ENCODE peak calls at places on chromosome 20, in six cellular contexts. N, X, O, T, J and Y are unnamed samples.

GRCh38 chr20:513429-513828 is 30.2 kb downstream of the CSNK2A1 start:
- DNase-seq in N (no peak), X (no peak), O (no peak), J (no peak), T (no peak), Y (no peak)

GRCh38 chr20:62367136-62367482 is at the start of gene LAMA5:
- DNase-seq in O (no peak), N (no peak), X (no peak), T (no peak), J (peak; percentile 86), Y (peak; percentile 31)

GRCh38 chr20:35007891-35008290 is 52.2 kb downstream of the MYH7B start:
- DNase-seq in J (no peak), T (no peak), X (no peak), N (no peak), O (no peak), Y (no peak)

GRCh38 chr20:34558320-34559202 is at the start of gene MAP1LC3A:
- DNase-seq in X (no peak), J (peak; percentile 93), T (peak; percentile 90), O (peak; percentile 94), N (peak; percentile 86), Y (peak; percentile 98)

GRCh38 chr20:63053430-63054102 is 46.8 kb upstream of the BHLHE23 start:
- DNase-seq in N (no peak), O (no peak), J (no peak), X (no peak), T (no peak), Y (no peak)

GRCh38 chr20:5161536-5162164 is 34.8 kb downstream of the CDS2 start:
- DNase-seq in J (no peak), X (no peak), N (no peak), T (no peak), O (no peak), Y (no peak)

GRCh38 chr20:10558635-10559187 is 115.1 kb downstream of the JAG1 start:
- DNase-seq in J (no peak), T (no peak), X (peak; percentile 73), N (no peak), O (peak; percentile 67), Y (no peak)

GRCh38 chr20:7161690-7162089 is 394.2 kb downstream of the BMP2 start:
- DNase-seq in T (no peak), O (no peak), J (no peak), X (peak; percentile 1), N (no peak), Y (no peak)

GRCh38 chr20:38195041-38195504 is 30.0 kb upstream of the TGM2 start:
- DNase-seq in N (no peak), T (no peak), O (no peak), X (no peak), J (no peak), Y (no peak)

GRCh38 chr20:63594043-63594561 is 20.1 kb upstream of the HELZ2 start:
- DNase-seq in T (peak; percentile 27), O (no peak), J (no peak), N (no peak), X (no peak), Y (no peak)

GRCh38 chr20:10077886-10078285 is 43.1 kb downstream of the ANKEF1 start:
- DNase-seq in T (no peak), X (no peak), O (no peak), J (no peak), N (no peak), Y (no peak)

GRCh38 chr20:62706344-62706743 is 2.3 kb upstream of the NTSR1 start:
- DNase-seq in X (no peak), T (no peak), N (no peak), J (no peak), O (no peak), Y (no peak)

GRCh38 chr20:44850272-44850671 is 35.2 kb upstream of the YWHAB start:
- DNase-seq in T (no peak), O (no peak), X (no peak), N (no peak), J (no peak), Y (no peak)

GRCh38 chr20:47063808-47064207 is 169.2 kb downstream of the EYA2 start:
- DNase-seq in X (no peak), J (no peak), T (no peak), N (no peak), O (no peak), Y (no peak)

GRCh38 chr20:45448250-45448649 is 21.3 kb upstream of the WFDC2 start:
- DNase-seq in J (no peak), O (no peak), N (no peak), X (no peak), T (no peak), Y (no peak)

GRCh38 chr20:43046946-43047345 is 142.8 kb downstream of the PTPRT start:
- DNase-seq in T (no peak), X (no peak), O (no peak), N (no peak), J (no peak), Y (no peak)

GRCh38 chr20:48463916-48464315 is 363.9 kb downstream of the PREX1 start:
- DNase-seq in J (no peak), N (no peak), T (no peak), X (no peak), O (no peak), Y (no peak)

GRCh38 chr20:32037929-32038328 is 14.1 kb upstream of the HCK start:
- DNase-seq in N (no peak), O (no peak), J (no peak), T (no peak), X (no peak), Y (no peak)

GRCh38 chr20:42204261-42204660 is 586.1 kb upstream of the CHD6 start:
- DNase-seq in X (peak; percentile 18), N (no peak), T (no peak), O (no peak), J (no peak), Y (peak; percentile 4)

GRCh38 chr20:50967621-50968020 is 9.0 kb downstream of the MOCS3 start:
- DNase-seq in N (no peak), T (no peak), O (no peak), X (no peak), J (peak; percentile 76), Y (no peak)

GRCh38 chr20:54064939-54065338 is 5.5 kb downstream of the BCAS1 start:
- DNase-seq in O (no peak), J (no peak), X (no peak), N (no peak), T (no peak), Y (no peak)

GRCh38 chr20:50436052-50436656 is 74.0 kb upstream of the PTPN1 start:
- DNase-seq in N (no peak), O (no peak), J (no peak), T (no peak), X (no peak), Y (no peak)

GRCh38 chr20:4082406-4083102 is 67.2 kb upstream of the RNF24 start:
- DNase-seq in O (no peak), T (no peak), N (no peak), J (peak; percentile 9), X (peak; percentile 83), Y (no peak)